ENCODE peak calls at places on chromosomes 16 and 17, in four cellular contexts. O is body of pancreas, B is lower leg skin, C is NB4. Y is an unnamed sample.

GRCh38 chr16:64654137-64654652 is 467.7 kb downstream of the CDH11 start:
- DNase-seq in B (no peak), C (no peak), O (no peak), Y (no peak)

GRCh38 chr16:57064995-57065394 is 27.4 kb upstream of the CPNE2 start:
- DNase-seq in C (no peak), B (no peak), O (no peak), Y (no peak)

GRCh38 chr16:13568803-13569202 is 351.2 kb upstream of the ERCC4 start:
- DNase-seq in C (no peak), B (no peak), O (no peak), Y (no peak)

GRCh38 chr17:79792371-79792871 is 4.5 kb downstream of the CBX8 start:
- DNase-seq in O (no peak), B (no peak), C (no peak), Y (no peak)

GRCh38 chr16:57533618-57534336 is 2.6 kb downstream of the CCDC102A start:
- DNase-seq in B (peak; percentile 37), C (peak; percentile 33), O (peak; percentile 26), Y (peak; percentile 34)

GRCh38 chr17:1647802-1648581 is 1.7 kb downstream of the RILP start:
- DNase-seq in O (peak; percentile 55), C (no peak), B (no peak), Y (peak; percentile 44)

GRCh38 chr17:66548158-66548557 is 245.7 kb downstream of the PRKCA start:
- DNase-seq in O (no peak), C (no peak), B (no peak), Y (no peak)

GRCh38 chr17:28227278-28228108 is 91.5 kb upstream of the TMEM97 start:
- DNase-seq in C (no peak), O (peak; percentile 97), B (no peak), Y (peak; percentile 87)

GRCh38 chr16:4136229-4136813 is 20.1 kb upstream of the ADCY9 start:
- DNase-seq in O (peak; percentile 57), B (peak; percentile 44), C (no peak), Y (peak; percentile 82)

GRCh38 chr16:85026696-85027095 is 899 bp upstream of the KIAA0513 start:
- DNase-seq in O (no peak), C (no peak), B (no peak), Y (no peak)

GRCh38 chr16:23414731-23415130 is 38.3 kb downstream of the COG7 start:
- DNase-seq in C (no peak), B (no peak), O (no peak), Y (no peak)

GRCh38 chr16:23406546-23407240 is 46.3 kb downstream of the COG7 start:
- DNase-seq in O (no peak), B (no peak), C (no peak), Y (no peak)

GRCh38 chr16:23408242-23409201 is 44.5 kb downstream of the COG7 start:
- DNase-seq in C (no peak), O (peak; percentile 74), B (peak; percentile 29), Y (no peak)

GRCh38 chr16:23407436-23408125 is 45.4 kb downstream of the COG7 start:
- DNase-seq in B (no peak), C (no peak), O (no peak), Y (no peak)

DNA sequence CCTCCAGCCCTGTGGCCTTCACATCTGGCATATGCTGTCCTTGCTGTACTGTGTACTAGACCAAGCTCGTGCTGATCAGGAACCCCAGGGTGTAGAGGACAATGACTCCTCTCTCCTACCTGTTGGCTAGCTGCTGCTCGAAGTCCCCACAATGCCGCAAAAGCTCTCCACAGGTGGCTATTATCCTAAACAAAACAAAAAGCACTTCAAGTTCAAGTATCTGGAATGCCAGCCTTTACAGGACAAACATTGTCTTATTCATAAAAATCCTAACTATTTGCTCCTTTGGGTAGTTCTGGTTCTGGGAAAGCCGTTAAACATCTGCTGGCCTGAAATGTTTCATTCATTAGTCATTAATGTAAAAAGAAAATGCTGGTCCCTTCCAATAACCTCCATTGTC is 42.8 kb downstream of the COG7 start:
- DNase-seq in B (no peak), C (no peak), O (no peak), Y (no peak)
- TF ChIP-seq POLR2A in B (no peak), C (no peak), O (no peak), Y (no peak)

GRCh38 chr16:24826817-24827566 is 18.8 kb upstream of the SLC5A11 start:
- DNase-seq in O (no peak), C (no peak), B (no peak), Y (no peak)
- TF ChIP-seq POLR2A in O (no peak), C (no peak), B (no peak), Y (no peak)

GRCh38 chr16:31029272-31029671 is 4.1 kb upstream of the STX4 start:
- DNase-seq in O (no peak), B (no peak), C (no peak), Y (no peak)

GRCh38 chr16:31032736-31033708 is at the start of gene STX4:
- DNase-seq in O (peak; percentile 98), C (peak; percentile 95), B (peak; percentile 98), Y (peak; percentile 99)

GRCh38 chr16:31038993-31039392 is 5.6 kb downstream of the STX4 start:
- DNase-seq in C (no peak), O (no peak), B (no peak), Y (no peak)

GRCh38 chr16:31033709-31034492 is 543 bp downstream of the STX4 start:
- DNase-seq in B (peak; percentile 92), O (peak; percentile 95), C (peak; percentile 78), Y (peak; percentile 93)
- TF ChIP-seq POLR2A in B (no peak), O (no peak), C (peak; percentile 20), Y (no peak)

GRCh38 chr16:10923650-10924214 is 18.5 kb downstream of the DEXI start:
- DNase-seq in C (no peak), B (no peak), O (peak; percentile 80), Y (peak; percentile 75)
- TF ChIP-seq POLR2A in C (no peak), B (no peak), O (no peak), Y (no peak)

DNA sequence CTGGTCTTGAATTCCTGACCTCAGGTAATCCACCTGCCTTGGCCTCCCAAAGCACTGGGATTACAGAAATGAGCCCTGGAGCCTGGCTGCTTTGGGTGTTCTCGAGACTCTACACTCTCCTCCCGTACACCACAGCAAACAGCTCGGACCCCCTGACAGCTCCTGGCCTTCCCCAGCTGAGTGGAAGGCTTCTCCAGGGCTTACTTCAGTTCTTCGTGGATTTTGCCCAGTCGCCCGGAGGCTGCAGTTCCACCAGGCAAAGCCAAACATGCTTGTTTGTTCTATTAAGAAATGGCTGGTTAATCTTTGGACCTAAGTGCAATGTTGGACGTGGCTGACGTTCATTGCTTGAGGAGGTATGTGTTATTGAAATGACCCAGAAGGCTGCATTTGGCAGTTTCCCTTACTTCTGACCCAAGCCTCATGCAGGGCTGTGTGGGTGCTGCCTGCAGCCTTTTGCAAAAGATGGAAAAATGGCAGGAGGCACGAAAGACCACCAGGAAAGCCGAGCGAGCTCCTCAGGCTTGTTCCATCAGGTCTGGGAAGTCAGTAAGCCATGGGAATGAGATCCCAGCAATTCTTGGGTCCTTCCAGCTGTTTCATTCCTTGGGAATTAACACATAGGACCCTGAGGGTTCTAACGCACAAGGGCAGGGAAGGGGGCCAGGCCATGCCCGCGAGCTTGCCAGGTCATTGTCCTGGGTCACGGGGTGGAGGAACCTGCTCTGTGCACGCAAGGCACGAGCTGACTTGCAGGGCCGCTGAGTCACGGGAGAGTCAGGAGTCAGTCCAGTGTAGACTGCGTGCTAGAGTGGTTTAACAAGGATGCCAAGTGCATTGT is 23.9 kb upstream of the KLHDC4 start:
- DNase-seq in B (peak; percentile 62), O (no peak), C (no peak), Y (peak; percentile 60)
- TF ChIP-seq POLR2A in B (no peak), O (no peak), C (no peak), Y (no peak)

GRCh38 chr17:58332720-58333395 is 4.3 kb upstream of the TSPOAP1 start:
- DNase-seq in C (peak; percentile 93), O (no peak), B (no peak), Y (no peak)

GRCh38 chr17:58331815-58332719 is 3.5 kb upstream of the TSPOAP1 start:
- DNase-seq in C (peak; percentile 97), O (peak; percentile 75), B (no peak), Y (peak; percentile 74)

GRCh38 chr17:58330544-58330996 is 2.0 kb upstream of the TSPOAP1 start:
- DNase-seq in O (no peak), B (no peak), C (peak; percentile 62), Y (no peak)

GRCh38 chr17:58329808-58330543 is 1.4 kb upstream of the TSPOAP1 start:
- DNase-seq in B (no peak), C (peak; percentile 82), O (no peak), Y (no peak)

GRCh38 chr17:58330997-58331814 is 2.6 kb upstream of the TSPOAP1 start:
- DNase-seq in C (peak; percentile 88), O (peak; percentile 59), B (no peak), Y (peak; percentile 45)
- TF ChIP-seq POLR2A in C (no peak), O (no peak), B (no peak), Y (no peak)

GRCh38 chr17:7307686-7308624 is 527 bp downstream of the EIF5A start:
- DNase-seq in C (peak; percentile 53), O (peak; percentile 58), B (peak; percentile 48), Y (peak; percentile 51)
- TF ChIP-seq POLR2A in C (no peak), O (no peak), B (peak; percentile 41), Y (no peak)

Y was measured in stomach.